ENCODE peak calls at places on chromosome 13, in eight cellular contexts. W is nephron progenitor cell; Y is natural killer cell; F is activated CD8-positive, alpha-beta T cell treated with anti-CD3 and anti-CD28 coated beads for 36 hours; U is foreskin keratinocyte; H is spleen; T is type B pancreatic cell; Z is pancreas. N is an unnamed sample.

GRCh38 chr13:91702411-91702810 is 304.0 kb downstream of the GPC5 start:
- DNase-seq in F (no peak), U (no peak), W (no peak), T (no peak), Y (no peak), Z (no peak), H (no peak), N (no peak)

GRCh38 chr13:33806470-33807248 is 11.3 kb upstream of the RFC3 start:
- DNase-seq in F (no peak), W (no peak), Z (no peak), H (no peak), T (no peak), Y (no peak), U (no peak), N (no peak)

GRCh38 chr13:63842102-63842501 is 2426.5 kb upstream of the PCDH20 start:
- DNase-seq in F (no peak), Z (no peak), Y (no peak), H (no peak), U (no peak), T (no peak), W (no peak), N (no peak)

GRCh38 chr13:44045179-44045562 is 165.5 kb downstream of the LACC1 start:
- DNase-seq in W (no peak), H (no peak), F (no peak), T (no peak), U (no peak), Y (no peak), Z (no peak), N (no peak)

GRCh38 chr13:71712988-71713653 is 153.9 kb downstream of the DACH1 start:
- DNase-seq in W (peak; percentile 60), T (no peak), Z (no peak), Y (no peak), U (no peak), F (no peak), H (no peak), N (no peak)

GRCh38 chr13:93861818-93862217 is 617.7 kb downstream of the DCT start:
- DNase-seq in Z (no peak), T (no peak), Y (no peak), F (no peak), W (no peak), H (no peak), U (no peak), N (peak; percentile 40)

GRCh38 chr13:98570929-98571372 is 6.0 kb downstream of the STK24 start:
- DNase-seq in T (no peak), Z (no peak), F (peak; percentile 67), H (no peak), Y (no peak), W (no peak), U (peak; percentile 64), N (peak; percentile 69)

GRCh38 chr13:27508802-27509201 is 58.4 kb upstream of the MTIF3 start:
- DNase-seq in F (no peak), Y (no peak), U (no peak), H (no peak), Z (no peak), T (no peak), W (no peak), N (no peak)

GRCh38 chr13:20363604-20364003 is 131.5 kb upstream of the GJB6 start:
- DNase-seq in T (no peak), U (no peak), H (no peak), W (no peak), Z (no peak), F (no peak), Y (no peak), N (no peak)

GRCh38 chr13:109111141-109111540 is 481.7 kb downstream of the MYO16 start:
- DNase-seq in T (no peak), Y (no peak), H (no peak), U (no peak), W (no peak), F (no peak), Z (no peak), N (no peak)

GRCh38 chr13:98267080-98267912 is 90.2 kb upstream of the RNF113B start:
- DNase-seq in U (no peak), T (no peak), W (no peak), H (no peak), F (no peak), Z (no peak), Y (no peak), N (no peak)

GRCh38 chr13:111506131-111506530 is 185.7 kb downstream of the TEX29 start:
- DNase-seq in T (no peak), Z (no peak), H (no peak), F (no peak), U (no peak), W (no peak), Y (no peak), N (no peak)

GRCh38 chr13:21152251-21152899 is 24.0 kb downstream of the SKA3 start:
- DNase-seq in F (no peak), T (no peak), W (no peak), H (no peak), U (no peak), Z (no peak), Y (no peak), N (no peak)

GRCh38 chr13:29457299-29457698 is 138.2 kb downstream of the SLC7A1 start:
- DNase-seq in H (no peak), Y (no peak), F (no peak), T (no peak), U (peak; percentile 92), W (no peak), Z (no peak), N (peak; percentile 82)

GRCh38 chr13:104750377-104750776 is 1684.2 kb upstream of the SLC10A2 start:
- DNase-seq in Y (no peak), F (no peak), W (no peak), Z (no peak), T (no peak), H (no peak), U (peak; percentile 73), N (no peak)

GRCh38 chr13:39051157-39051556 is 12.9 kb downstream of the NHLRC3 start:
- DNase-seq in W (no peak), Y (no peak), U (peak; percentile 10), H (no peak), Z (no peak), F (no peak), T (no peak), N (peak; percentile 45)

GRCh38 chr13:25503856-25504255 is 132.1 kb downstream of the ATP8A2 start:
- DNase-seq in Y (no peak), H (no peak), U (no peak), W (no peak), Z (no peak), F (no peak), T (no peak), N (no peak)

GRCh38 chr13:20350819-20351218 is 118.7 kb upstream of the GJB6 start:
- DNase-seq in H (no peak), T (no peak), W (no peak), U (peak; percentile 75), F (no peak), Y (no peak), Z (no peak), N (peak; percentile 47)

GRCh38 chr13:113121928-113122420 is 625 bp upstream of the F10 start:
- DNase-seq in U (no peak), Z (no peak), H (no peak), T (peak; percentile 53), Y (no peak), F (no peak), W (no peak), N (no peak)

GRCh38 chr13:106507560-106508274 is 27.7 kb downstream of the EFNB2 start:
- DNase-seq in H (no peak), T (no peak), Z (no peak), Y (no peak), F (peak; percentile 17), U (peak; percentile 95), W (no peak), N (peak; percentile 98)

GRCh38 chr13:77860621-77861020 is 58.0 kb downstream of the EDNRB start:
- DNase-seq in H (no peak), F (no peak), Y (no peak), Z (no peak), T (no peak), W (no peak), U (peak; percentile 3), N (peak; percentile 55)

GRCh38 chr13:48273346-48273745 is 30.2 kb upstream of the RB1 start:
- DNase-seq in F (no peak), Z (no peak), Y (no peak), W (no peak), U (no peak), H (no peak), T (no peak), N (no peak)

GRCh38 chr13:23348270-23349126 is 85.0 kb downstream of the SACS start:
- DNase-seq in T (no peak), F (no peak), H (no peak), U (no peak), Y (no peak), W (no peak), Z (no peak), N (no peak)
- TF ChIP-seq CTCF in T (no peak), F (no peak), H (no peak), U (peak; percentile 18), Y (no peak), W (no peak), Z (no peak), N (no peak)

DNA sequence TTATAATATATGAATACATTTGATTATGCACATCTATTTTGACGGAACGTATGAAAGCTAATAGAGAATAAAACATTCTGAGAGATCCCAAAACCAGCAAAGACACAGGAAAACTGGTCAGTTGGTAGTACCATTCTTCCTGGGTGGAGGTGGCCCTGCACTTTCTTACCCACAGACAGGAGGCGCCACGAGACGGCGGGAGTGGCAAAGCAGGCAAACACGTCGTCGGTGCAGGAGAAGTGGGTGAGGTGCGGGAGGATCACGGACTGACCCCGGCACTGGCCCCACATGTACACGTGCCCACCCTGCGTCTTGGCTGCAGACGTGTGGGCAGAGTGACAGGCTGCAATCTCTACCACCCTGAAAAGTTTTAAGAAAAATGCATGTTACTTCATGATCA is 36.1 kb downstream of the RCBTB1 start:
- DNase-seq in H (no peak), U (no peak), W (no peak), F (no peak), Y (no peak), Z (peak; percentile 71), T (no peak), N (peak; percentile 8)
- TF ChIP-seq CTCF in H (no peak), U (peak; percentile 49), W (no peak), F (no peak), Y (no peak), Z (no peak), T (no peak), N (no peak)

DNA sequence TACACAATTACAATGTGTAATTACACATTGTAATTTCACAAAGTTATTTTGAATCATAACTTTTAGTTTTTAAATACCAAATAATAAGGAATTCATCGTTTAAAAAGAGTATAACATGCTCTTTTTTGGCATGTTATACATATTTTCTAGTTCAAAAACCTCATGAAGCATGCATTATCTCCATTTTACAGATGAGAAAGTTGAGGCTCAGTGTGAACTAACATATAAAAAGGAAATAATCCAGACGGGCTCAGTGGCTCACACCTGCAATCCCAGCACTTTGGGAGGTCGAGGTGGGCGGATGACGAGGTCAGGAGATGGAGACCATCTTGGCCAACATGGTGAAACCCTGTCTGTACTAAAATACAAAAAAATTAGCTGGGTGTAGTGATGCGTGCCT is 107.9 kb downstream of the PCDH9 start:
- DNase-seq in F (no peak), W (no peak), Y (no peak), H (no peak), T (no peak), U (no peak), Z (no peak), N (no peak)
- TF ChIP-seq CTCF in F (no peak), W (no peak), Y (no peak), H (no peak), T (no peak), U (no peak), Z (no peak), N (no peak)

GRCh38 chr13:46180393-46180792 is 1.6 kb downstream of the LCP1 start:
- DNase-seq in H (no peak), Z (no peak), F (no peak), W (no peak), U (no peak), T (no peak), Y (no peak), N (no peak)
- TF ChIP-seq CTCF in H (no peak), Z (no peak), F (no peak), W (no peak), U (no peak), T (no peak), Y (no peak), N (no peak)

N was measured in MCF 10A.